ENCODE peak calls at places on chromosome 12, in nine cellular contexts. D is PC-9, W is gastrocnemius medialis, I is RWPE1, J is heart right ventricle, L is heart left ventricle, S is K562, C is sigmoid colon, Q is HCT116. E is an unnamed sample.

GRCh38 chr12:77865178-77865577 is 34.5 kb downstream of the NAV3 start:
- DNase-seq in D (no peak), W (no peak), I (no peak), J (no peak), L (no peak), S (no peak), C (no peak), Q (no peak), E (no peak)

GRCh38 chr12:1479645-1480044 is 114.7 kb downstream of the FBXL14 start:
- DNase-seq in D (no peak), W (no peak), I (no peak), J (no peak), L (no peak), S (no peak), C (no peak), Q (no peak), E (no peak)

GRCh38 chr12:26493656-26494055 is 298.3 kb downstream of the SSPN start:
- DNase-seq in D (peak; percentile 81), W (no peak), I (peak; percentile 54), J (no peak), L (no peak), S (no peak), C (no peak), Q (peak; percentile 21), E (no peak)

GRCh38 chr12:10501031-10501430 is 4.7 kb upstream of the EIF2S3B start:
- DNase-seq in D (no peak), W (no peak), I (peak; percentile 11), J (no peak), L (no peak), S (no peak), C (no peak), Q (peak; percentile 2), E (no peak)

GRCh38 chr12:54593135-54593534 is 4.7 kb upstream of the PPP1R1A start:
- DNase-seq in D (no peak), W (no peak), I (no peak), J (no peak), L (no peak), S (no peak), C (no peak), Q (no peak), E (no peak)

GRCh38 chr12:111757361-111758119 is 9.2 kb upstream of the ALDH2 start:
- DNase-seq in D (no peak), W (no peak), I (no peak), J (peak; percentile 62), L (peak; percentile 56), S (no peak), C (peak; percentile 72), Q (no peak), E (peak; percentile 62)

GRCh38 chr12:89253483-89253882 is 98.8 kb downstream of the DUSP6 start:
- DNase-seq in D (no peak), W (no peak), I (no peak), J (no peak), L (no peak), S (no peak), C (no peak), Q (no peak), E (no peak)

GRCh38 chr12:29145372-29146170 is 3.5 kb upstream of the FAR2 start:
- DNase-seq in D (no peak), W (no peak), I (no peak), J (no peak), L (no peak), S (no peak), C (no peak), Q (no peak), E (no peak)

GRCh38 chr12:92506891-92507290 is 195.9 kb upstream of the PLEKHG7 start:
- DNase-seq in D (no peak), W (no peak), I (peak; percentile 16), J (no peak), L (no peak), S (no peak), C (no peak), Q (no peak), E (no peak)

GRCh38 chr12:126772171-126772864 is 1494.7 kb upstream of the TMEM132C start:
- DNase-seq in D (peak; percentile 98), W (no peak), I (peak; percentile 22), J (no peak), L (no peak), S (peak; percentile 33), C (no peak), Q (peak; percentile 93), E (no peak)

GRCh38 chr12:120534703-120535655 is 823 bp downstream of the RNF10 start:
- DNase-seq in D (peak; percentile 73), W (no peak), I (peak; percentile 77), J (peak; percentile 37), L (no peak), S (peak; percentile 66), C (no peak), Q (no peak), E (peak; percentile 45)

DNA sequence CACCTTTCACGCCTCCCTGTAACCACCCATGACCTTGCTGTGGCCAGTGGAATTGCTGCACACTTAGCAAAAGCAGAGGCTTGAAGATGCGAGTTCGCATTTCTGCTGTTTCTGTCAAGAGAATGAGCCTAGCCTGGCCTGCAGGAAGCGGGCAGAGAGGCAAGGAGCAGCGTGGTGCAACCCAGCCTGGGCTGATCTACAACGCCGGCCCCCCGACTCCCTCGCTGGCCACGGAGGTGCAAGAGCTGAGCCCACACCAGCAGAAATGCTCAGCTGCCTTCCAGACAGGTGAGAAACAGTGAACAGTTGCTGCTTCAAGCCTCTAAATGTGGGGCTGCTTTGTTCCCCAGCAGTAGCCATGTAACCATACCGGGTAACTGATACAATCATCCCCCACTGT is 116.4 kb downstream of the NCOR2 start:
- DNase-seq in D (no peak), W (no peak), I (no peak), J (no peak), L (no peak), S (no peak), C (no peak), Q (no peak), E (no peak)
- H3K27ac ChIP-seq in D (no peak overlapping the region), W (no peak overlapping the region), I (peak overlapping the region; percentile 2), J (no peak overlapping the region), L (no peak overlapping the region), S (no peak overlapping the region), C (no peak overlapping the region), Q (no peak overlapping the region), E (no peak overlapping the region)

GRCh38 chr12:129589503-129589902 is 314.3 kb downstream of the TMEM132D start:
- DNase-seq in D (no peak), W (no peak), I (no peak), J (no peak), L (no peak), S (no peak), C (no peak), Q (no peak), E (no peak)

GRCh38 chr12:129594098-129594497 is 309.7 kb downstream of the TMEM132D start:
- DNase-seq in D (no peak), W (no peak), I (no peak), J (no peak), L (no peak), S (no peak), C (no peak), Q (no peak), E (no peak)
- TF ChIP-seq CTCF in D (no peak), W (no peak), I (no peak), J (no peak), L (no peak), S (no peak), C (no peak), Q (no peak), E (no peak)

DNA sequence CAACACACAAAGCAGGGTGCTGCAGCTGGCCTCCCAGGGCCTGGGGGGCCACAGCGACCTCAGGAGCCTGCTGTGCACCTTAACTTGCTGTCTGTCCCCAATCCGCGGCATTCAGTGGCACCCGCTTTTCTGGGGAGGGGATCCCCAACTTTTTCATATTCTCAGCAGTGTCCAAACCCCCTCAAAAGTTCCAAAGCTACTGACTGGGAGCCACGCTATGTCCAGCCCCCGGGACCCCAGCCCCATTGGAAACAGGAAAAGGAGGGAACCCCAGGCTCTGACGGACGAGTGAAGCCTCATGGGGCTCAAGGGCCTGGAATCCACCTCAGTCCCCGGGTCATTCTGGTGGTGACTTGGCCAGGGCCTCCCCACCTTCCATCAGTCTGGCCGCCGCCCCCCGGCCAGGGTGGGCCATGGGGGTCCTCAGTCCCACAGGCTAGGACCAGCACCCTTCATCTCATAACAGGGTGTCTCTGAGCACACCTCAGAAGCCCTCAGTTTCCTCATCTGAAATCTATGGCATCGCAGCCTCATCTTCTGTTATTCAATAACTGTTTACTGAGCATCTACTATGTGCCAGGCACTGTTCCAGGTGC is 127.3 kb downstream of the NCOR2 start:
- DNase-seq in D (no peak), W (no peak), I (no peak), J (no peak), L (no peak), S (no peak), C (no peak), Q (no peak), E (no peak)
- H3K27ac ChIP-seq in D (peak overlapping the region; percentile 97), W (no peak overlapping the region), I (peak overlapping the region; percentile 90), J (peak overlapping the region; percentile 63), L (no peak overlapping the region), S (no peak overlapping the region), C (no peak overlapping the region), Q (no peak overlapping the region), E (peak overlapping the region; percentile 60)

GRCh38 chr12:90984114-90984513 is 20.7 kb downstream of the EPYC start:
- DNase-seq in D (no peak), W (no peak), I (no peak), J (no peak), L (no peak), S (no peak), C (no peak), Q (no peak), E (no peak)

GRCh38 chr12:90991952-90992465 is 12.8 kb downstream of the EPYC start:
- DNase-seq in D (no peak), W (no peak), I (no peak), J (no peak), L (no peak), S (no peak), C (no peak), Q (no peak), E (no peak)

GRCh38 chr12:90987101-90987500 is 17.7 kb downstream of the EPYC start:
- DNase-seq in D (no peak), W (no peak), I (no peak), J (no peak), L (no peak), S (no peak), C (no peak), Q (no peak), E (no peak)

GRCh38 chr12:90989617-90990232 is 15.0 kb downstream of the EPYC start:
- DNase-seq in D (no peak), W (no peak), I (no peak), J (no peak), L (no peak), S (no peak), C (no peak), Q (no peak), E (no peak)

GRCh38 chr12:90987520-90987919 is 17.3 kb downstream of the EPYC start:
- DNase-seq in D (no peak), W (no peak), I (no peak), J (no peak), L (no peak), S (peak; percentile 10), C (no peak), Q (no peak), E (no peak)
- TF ChIP-seq CTCF in D (no peak), W (no peak), I (no peak), J (no peak), L (no peak), S (no peak), C (no peak), Q (no peak), E (no peak)

E was measured in stomach.